ENCODE peak calls at places on chromosomes 4 and X, in four cellular contexts. N, J, P and L are unnamed samples.

GRCh38 chrX:146707781-146708180 is 101.8 kb upstream of the CXorf51B start:
- DNase-seq in N (no peak), J (no peak), P (no peak), L (no peak)

GRCh38 chrX:107747596-107748161 is 27.9 kb downstream of the TSC22D3 start:
- DNase-seq in N (peak), J (peak), P (no peak), L (no peak)

GRCh38 chrX:134538316-134538715 is 78.4 kb downstream of the HPRT1 start:
- DNase-seq in N (no peak), J (no peak), P (no peak), L (no peak)

GRCh38 chr4:80610845-80611244 is 275.3 kb downstream of the CFAP299 start:
- DNase-seq in N (no peak), J (peak), P (no peak), L (peak)

GRCh38 chrX:70970482-70970999 is 39.6 kb upstream of the SLC7A3 start:
- DNase-seq in N (no peak), J (peak), P (peak), L (no peak)

GRCh38 chr4:93829531-93830089 is 1.1 kb downstream of the ATOH1 start:
- DNase-seq in N (no peak), J (no peak), P (no peak), L (no peak)

GRCh38 chrX:134484039-134484438 is 24.1 kb downstream of the HPRT1 start:
- DNase-seq in N (no peak), J (peak), P (peak), L (peak)

GRCh38 chr4:169283114-169283509 is 12.4 kb upstream of the SH3RF1 start:
- DNase-seq in N (peak), J (peak), P (no peak), L (no peak)

GRCh38 chr4:22556411-22556969 is 40.6 kb upstream of the ADGRA3 start:
- DNase-seq in N (no peak), J (no peak), P (no peak), L (no peak)

GRCh38 chr4:89681219-89681618 is 155.7 kb downstream of the SNCA start:
- DNase-seq in N (no peak), J (no peak), P (no peak), L (no peak)

GRCh38 chr4:109359040-109359646 is 56.7 kb upstream of the COL25A1 start:
- DNase-seq in N (no peak), J (no peak), P (peak), L (peak)

GRCh38 chrX:21905209-21905735 is 35.2 kb upstream of the SMS start:
- DNase-seq in N (no peak), J (no peak), P (no peak), L (no peak)

GRCh38 chr4:85477538-85477937 is 2.6 kb downstream of the ARHGAP24 start:
- DNase-seq in N (no peak), J (peak), P (no peak), L (no peak)
- H3K4me3 ChIP-seq in N (no peak), J (peak), P (no peak), L (no peak)

GRCh38 chr4:120520761-120521160 is 401.8 kb downstream of the PRDM5 start:
- DNase-seq in N (no peak), J (no peak), P (no peak), L (no peak)

DNA sequence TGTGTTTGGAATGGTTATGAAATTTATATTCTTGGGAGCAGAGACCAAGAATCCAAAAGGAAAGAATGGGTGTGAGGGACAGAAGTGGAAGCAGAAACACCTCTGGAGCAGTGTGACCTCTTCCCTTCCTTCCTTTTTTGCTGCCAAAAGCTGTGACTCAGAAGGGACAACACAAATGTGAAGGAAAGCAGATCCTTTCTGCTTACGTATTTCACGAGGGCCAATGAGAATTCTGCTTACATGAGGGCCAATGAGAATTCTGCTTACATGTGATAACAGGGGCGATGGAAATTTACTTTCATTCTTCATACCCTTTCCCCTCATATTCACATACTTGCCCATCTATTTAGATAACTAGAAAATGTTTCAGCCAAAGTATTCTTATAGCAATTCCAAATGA is 404.6 kb downstream of the PRDM5 start:
- DNase-seq in N (peak), J (peak), P (peak), L (peak)
- H3K4me3 ChIP-seq in N (peak), J (peak), P (no peak), L (no peak)

GRCh38 chrX:72308566-72309296 is 3.0 kb upstream of the CITED1 start:
- DNase-seq in N (peak), J (peak), P (peak), L (peak)

GRCh38 chrX:72307646-72308051 is 1.9 kb upstream of the CITED1 start:
- DNase-seq in N (no peak), J (no peak), P (no peak), L (no peak)

GRCh38 chrX:72306851-72307645 is 1.3 kb upstream of the CITED1 start:
- DNase-seq in N (peak), J (peak), P (peak), L (peak)

GRCh38 chrX:72308209-72308565 is 2.5 kb upstream of the CITED1 start:
- DNase-seq in N (no peak), J (no peak), P (no peak), L (no peak)

GRCh38 chrX:72309297-72310071 is 3.8 kb upstream of the CITED1 start:
- DNase-seq in N (no peak), J (no peak), P (no peak), L (no peak)
- H3K4me3 ChIP-seq in N (peak), J (no peak), P (no peak), L (peak)

GRCh38 chrX:115559672-115560071 is 1.3 kb upstream of the PLS3 start:
- DNase-seq in N (no peak), J (no peak), P (no peak), L (no peak)

GRCh38 chrX:115561605-115562491 is 874 bp downstream of the PLS3 start:
- DNase-seq in N (peak), J (peak), P (peak), L (no peak)

GRCh38 chrX:115562492-115562872 is 1.5 kb downstream of the PLS3 start:
- DNase-seq in N (peak), J (peak), P (peak), L (no peak)

GRCh38 chrX:115560978-115561604 is at the start of gene PLS3:
- DNase-seq in N (peak), J (peak), P (peak), L (no peak)

DNA sequence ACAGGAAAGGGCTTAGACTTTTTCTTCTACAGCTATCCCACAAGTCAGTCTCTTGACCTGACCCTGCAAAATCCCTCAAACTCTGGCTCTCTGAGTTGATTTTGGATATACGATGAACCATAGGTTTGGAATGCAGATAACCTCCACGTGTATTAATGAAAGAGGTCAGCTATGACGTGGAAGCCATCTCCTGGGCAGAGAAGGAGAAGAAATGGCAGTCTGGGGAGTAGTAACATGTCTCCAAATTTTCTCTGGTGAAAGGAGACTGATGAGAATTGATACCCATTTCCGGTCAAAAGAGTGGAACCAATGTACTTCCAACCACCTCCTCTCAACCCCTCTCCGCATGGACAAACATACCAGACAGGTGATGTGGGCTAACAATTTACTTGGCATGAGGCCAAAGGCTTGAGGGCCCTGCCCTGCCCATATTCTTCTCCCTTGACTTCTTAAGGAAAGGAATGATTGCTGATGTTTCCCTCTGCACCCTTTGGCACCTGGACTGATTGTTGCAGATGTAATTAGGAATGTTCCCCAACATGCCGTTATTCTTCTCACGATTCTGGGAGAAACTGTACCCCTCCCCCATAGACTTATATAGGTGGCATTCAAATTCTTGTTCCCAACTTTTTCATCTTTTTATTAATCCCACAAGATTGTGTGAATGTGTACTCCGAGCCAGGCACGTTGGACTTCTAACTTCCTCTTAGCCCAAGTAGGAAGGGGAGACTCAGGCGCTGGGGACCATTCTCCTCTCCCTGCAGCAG is 580 bp upstream of the PLS3 start:
- DNase-seq in N (peak), J (peak), P (peak), L (no peak)
- H3K4me3 ChIP-seq in N (peak), J (peak), P (peak), L (no peak)